ENCODE peak calls at places on chromosome 21, in seven cellular contexts. Z is transverse colon; J is K562; W is CD8-positive, alpha-beta memory T cell; F is SJSA1; Q is CD4-positive, CD25-positive, alpha-beta regulatory T cell; R is hepatocyte. P is an unnamed sample. For H3K4me1, the result is how much of the 10 kb centered on the place peaks cover.

GRCh38 chr21:21084179-21084578 is 86.0 kb downstream of the NCAM2 start:
- DNase-seq in R (no peak), W (no peak), F (no peak), Z (no peak), J (no peak), Q (no peak), P (peak)

GRCh38 chr21:45219517-45219916 is 68.2 kb downstream of the POFUT2 start:
- DNase-seq in W (no peak), Z (no peak), J (no peak), R (no peak), F (no peak), Q (no peak), P (no peak)

GRCh38 chr21:34517491-34518245 is 5.7 kb upstream of the KCNE1 start:
- DNase-seq in W (no peak), Z (no peak), Q (no peak), J (no peak), F (no peak), R (no peak), P (no peak)

GRCh38 chr21:16377857-16378256 is 648.1 kb downstream of the USP25 start:
- DNase-seq in Q (no peak), J (no peak), W (no peak), R (no peak), F (no peak), Z (no peak), P (no peak)

GRCh38 chr21:32768530-32768929 is 3.0 kb downstream of the PAXBP1 start:
- DNase-seq in F (no peak), W (no peak), R (no peak), Z (no peak), J (no peak), Q (no peak), P (no peak)

GRCh38 chr21:26810266-26810665 is 34.9 kb downstream of the ADAMTS1 start:
- DNase-seq in F (no peak), J (no peak), Q (no peak), W (no peak), R (no peak), Z (no peak), P (no peak)

GRCh38 chr21:9837946-9838801 is 683.2 kb upstream of the TPTE start:
- DNase-seq in R (peak), Q (no peak), J (peak), W (no peak), Z (no peak), F (no peak), P (no peak)

GRCh38 chr21:44740721-44741120 is 29.3 kb upstream of the TSPEAR start:
- DNase-seq in Z (no peak), Q (no peak), J (no peak), R (no peak), F (no peak), W (no peak), P (no peak)

GRCh38 chr21:36867506-36867905 is 99.0 kb downstream of the HLCS start:
- DNase-seq in Q (no peak), F (no peak), J (no peak), R (no peak), W (no peak), Z (no peak), P (no peak)

GRCh38 chr21:37367301-37367757 is 756 bp downstream of the DYRK1A start:
- DNase-seq in F (no peak), J (peak), R (peak), Z (peak), W (peak), Q (no peak), P (peak)

GRCh38 chr21:25733859-25734653 is 648 bp downstream of the ATP5PF start:
- DNase-seq in J (no peak), R (peak), Z (no peak), F (no peak), Q (peak), W (peak), P (peak)

GRCh38 chr21:45151484-45152115 is 77.2 kb downstream of the ADARB1 start:
- DNase-seq in Q (no peak), R (no peak), Z (no peak), F (peak), J (no peak), W (no peak), P (no peak)

GRCh38 chr21:33780631-33781030 is 135.0 kb downstream of the ATP5PO start:
- DNase-seq in F (no peak), W (no peak), Z (no peak), J (no peak), Q (no peak), R (no peak), P (peak)

GRCh38 chr21:24509131-24509530 is 1098.2 kb downstream of the MRPL39 start:
- DNase-seq in J (no peak), F (no peak), W (no peak), Z (no peak), R (no peak), Q (no peak), P (no peak)

GRCh38 chr21:32055305-32055704 is 182.5 kb downstream of the HUNK start:
- DNase-seq in R (no peak), Z (no peak), Q (no peak), F (no peak), J (no peak), W (no peak), P (no peak)

GRCh38 chr21:16427587-16428087 is 697.9 kb downstream of the USP25 start:
- DNase-seq in W (no peak), Q (no peak), R (no peak), F (no peak), J (no peak), Z (no peak), P (no peak)

GRCh38 chr21:23968722-23969647 is 1638.3 kb downstream of the MRPL39 start:
- DNase-seq in W (peak), R (peak), F (no peak), Z (peak), J (peak), Q (peak), P (peak)

GRCh38 chr21:45224189-45224938 is 63.3 kb downstream of the POFUT2 start:
- DNase-seq in J (no peak), Z (peak), Q (peak), F (peak), R (peak), W (peak), P (no peak)

GRCh38 chr21:44263221-44263671 is 1.5 kb upstream of the DNMT3L start:
- DNase-seq in Z (no peak), Q (no peak), W (no peak), F (peak), R (no peak), J (no peak), P (peak)

GRCh38 chr21:26845066-26845749 is at the start of gene ADAMTS1:
- DNase-seq in R (peak), F (peak), Z (peak), J (no peak), Q (no peak), W (no peak), P (peak)

GRCh38 chr21:24727803-24728425 is 879.4 kb downstream of the MRPL39 start:
- DNase-seq in Z (no peak), J (no peak), W (no peak), F (no peak), R (no peak), Q (no peak), P (no peak)

GRCh38 chr21:33299181-33299752 is 25.5 kb upstream of the IFNAR1 start:
- DNase-seq in W (no peak), J (no peak), Q (no peak), Z (peak), R (no peak), F (no peak), P (no peak)

GRCh38 chr21:22679207-22679606 is 1681.0 kb downstream of the NCAM2 start:
- DNase-seq in W (no peak), F (no peak), J (no peak), R (no peak), Q (no peak), Z (no peak), P (no peak)

GRCh38 chr21:25412090-25412489 is 195.2 kb downstream of the MRPL39 start:
- DNase-seq in W (no peak), Q (no peak), Z (no peak), F (no peak), R (no peak), J (no peak), P (no peak)

GRCh38 chr21:45253633-45254556 is 33.8 kb downstream of the POFUT2 start:
- DNase-seq in Z (no peak), F (no peak), J (no peak), W (no peak), R (no peak), Q (no peak), P (no peak)

GRCh38 chr21:21029159-21029558 is 30.9 kb downstream of the NCAM2 start:
- DNase-seq in Z (no peak), F (no peak), Q (no peak), R (no peak), J (no peak), W (no peak), P (peak)

GRCh38 chr21:14070049-14070893 is 140.5 kb downstream of the LIPI start:
- DNase-seq in F (peak), Q (no peak), J (no peak), R (no peak), W (no peak), Z (no peak), P (no peak)

GRCh38 chr21:36916718-36917117 is 49.8 kb downstream of the HLCS start:
- DNase-seq in J (no peak), F (no peak), Q (no peak), R (no peak), W (no peak), Z (no peak), P (no peak)

GRCh38 chr21:43902441-43902840 is 37.4 kb downstream of the AGPAT3 start:
- DNase-seq in R (no peak), Q (no peak), W (no peak), F (no peak), J (no peak), Z (no peak), P (no peak)

GRCh38 chr21:44448651-44449131 is 6.6 kb upstream of the LRRC3 start:
- DNase-seq in R (no peak), F (no peak), Z (no peak), J (no peak), Q (no peak), W (no peak), P (peak)

GRCh38 chr21:34243562-34243961 is 120.2 kb upstream of the KCNE2 start:
- DNase-seq in Q (no peak), R (no peak), W (no peak), F (no peak), J (no peak), Z (peak), P (peak)

GRCh38 chr21:43325036-43325435 is 101.9 kb downstream of the SIK1 start:
- DNase-seq in J (no peak), F (no peak), Q (no peak), Z (no peak), R (no peak), W (no peak), P (no peak)

GRCh38 chr21:36804867-36805611 is 106.1 kb downstream of the SIM2 start:
- DNase-seq in J (no peak), Z (no peak), Q (no peak), F (no peak), R (no peak), W (no peak), P (no peak)

DNA sequence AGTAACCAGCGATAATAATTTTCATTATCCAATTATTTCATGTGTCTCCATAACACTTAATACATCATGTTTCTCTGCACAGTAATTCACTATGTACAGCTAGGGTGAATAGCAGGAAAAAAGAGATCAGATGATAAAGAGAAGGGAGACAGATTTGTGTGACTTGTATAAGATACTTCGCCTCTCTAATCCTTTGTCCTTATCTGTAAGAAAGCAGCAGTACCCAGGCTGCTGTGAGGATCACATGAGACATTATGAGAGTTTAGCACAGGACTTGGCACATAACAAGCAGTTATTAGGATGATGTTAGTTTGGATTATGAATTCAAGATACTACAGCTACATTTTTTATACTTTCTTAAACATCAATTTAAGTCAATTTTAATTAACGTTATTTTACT is 6.3 kb downstream of the ERG start:
- DNase-seq in R (no peak), W (no peak), F (no peak), Z (no peak), Q (no peak), J (no peak), P (no peak)
- H3K27ac ChIP-seq in R (no peak), W (no peak), F (no peak), Z (no peak), Q (no peak), J (no peak), P (no peak)

GRCh38 chr21:29192999-29193563 is 62.6 kb downstream of the MAP3K7CL start:
- DNase-seq in Z (no peak), J (no peak), Q (no peak), F (no peak), R (no peak), W (no peak), P (no peak)
- H3K4me3 ChIP-seq in Z (no peak), J (no peak), Q (no peak), F (no peak), R (no peak), W (no peak), P (no peak)

DNA sequence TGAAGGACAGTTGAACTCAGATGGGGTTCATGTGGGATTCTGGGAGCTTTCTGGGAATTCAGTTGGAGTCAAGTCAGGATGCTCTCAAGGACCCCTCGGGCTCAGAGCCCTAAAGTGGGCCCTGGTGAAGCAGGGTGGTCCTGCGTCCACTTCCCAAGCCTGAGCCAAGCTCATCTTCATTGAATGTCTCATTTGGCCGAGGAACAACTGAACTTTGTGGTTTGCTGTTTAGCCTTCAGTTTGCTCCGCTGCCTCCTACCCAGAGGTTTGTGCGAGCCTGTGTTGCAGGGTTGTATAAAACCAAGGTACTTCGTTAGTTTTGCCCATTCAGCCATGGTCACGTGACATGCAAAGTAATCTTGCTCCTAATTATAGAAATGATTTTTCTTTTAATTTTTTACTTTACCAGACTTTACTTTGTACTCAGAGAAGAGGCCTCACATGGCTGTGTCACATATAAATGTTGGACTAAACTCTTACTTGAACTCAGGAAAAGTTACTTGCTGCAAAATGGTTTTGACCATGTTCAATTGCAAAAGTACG is 49.7 kb downstream of the B3GALT5 start:
- DNase-seq in F (peak), R (no peak), Z (no peak), J (no peak), W (no peak), Q (no peak), P (no peak)
- H3K4me1 ChIP-seq in F (under half), R (under half), Z (under half), J (under half), W (under half), Q (under half), P (under half)

DNA sequence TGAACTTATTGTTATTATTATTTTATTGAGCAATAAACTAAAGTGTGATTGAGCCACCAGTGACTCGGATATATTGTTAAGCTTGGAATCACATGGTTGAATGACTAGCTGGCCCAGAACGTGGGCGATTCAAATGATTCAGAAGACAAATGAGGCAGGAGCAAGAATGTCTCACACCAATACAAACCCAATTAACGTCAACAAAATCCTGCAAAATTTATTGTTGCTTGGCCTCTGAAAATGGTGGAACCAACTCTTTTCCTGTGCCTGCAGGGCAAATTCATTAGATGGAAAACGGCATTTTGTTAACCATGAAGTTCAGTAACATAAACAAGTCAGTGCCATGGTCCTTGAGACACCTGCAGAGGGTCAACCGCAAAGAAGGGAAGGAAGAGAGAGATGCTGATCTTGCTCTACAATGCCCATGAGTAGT is 482.0 kb downstream of the SETD4 start:
- DNase-seq in Q (no peak), Z (no peak), F (no peak), W (no peak), J (no peak), R (no peak), P (no peak)
- H3K27ac ChIP-seq in Q (no peak), Z (no peak), F (no peak), W (no peak), J (no peak), R (no peak), P (no peak)

GRCh38 chr21:17793675-17794123 is 25.5 kb downstream of the C21orf91 start:
- DNase-seq in R (no peak), Q (no peak), W (no peak), J (no peak), F (no peak), Z (no peak), P (no peak)
- H3K4me3 ChIP-seq in R (no peak), Q (peak), W (peak), J (no peak), F (no peak), Z (peak), P (no peak)

GRCh38 chr21:29148535-29148934 is 18.1 kb downstream of the MAP3K7CL start:
- DNase-seq in R (no peak), F (no peak), J (no peak), Z (no peak), Q (no peak), W (no peak), P (no peak)
- H3K4me1 ChIP-seq in R (under half), F (under half), J (under half), Z (under half), Q (under half), W (under half), P (under half)

GRCh38 chr21:46661627-46662366 is 26.3 kb downstream of the PRMT2 start:
- DNase-seq in W (no peak), F (no peak), Z (no peak), Q (no peak), R (no peak), J (no peak), P (no peak)
- H3K27ac ChIP-seq in W (no peak), F (no peak), Z (peak), Q (no peak), R (no peak), J (no peak), P (peak)

DNA sequence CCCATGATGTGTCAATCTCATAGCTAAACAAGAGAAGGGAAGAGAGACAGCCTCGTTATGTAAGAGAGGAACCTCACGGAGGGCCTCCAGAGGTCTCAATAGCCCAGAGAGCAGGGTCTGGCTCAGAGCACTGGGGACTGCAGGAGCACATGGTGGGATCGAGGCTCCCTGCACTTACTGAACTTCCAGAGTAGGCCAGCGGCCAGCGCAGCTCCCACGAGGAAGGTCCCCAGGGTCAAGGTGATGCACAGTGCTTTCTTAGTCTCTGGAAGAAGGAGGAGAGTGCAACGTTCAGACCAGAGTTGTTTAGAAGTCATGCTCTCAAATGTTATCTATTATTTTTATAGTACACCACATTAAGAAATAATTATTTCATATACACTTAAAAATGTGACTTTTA is 18.6 kb downstream of the TMPRSS2 start:
- DNase-seq in R (no peak), Z (no peak), Q (no peak), J (no peak), F (no peak), W (no peak), P (no peak)
- H3K4me3 ChIP-seq in R (no peak), Z (no peak), Q (no peak), J (no peak), F (no peak), W (no peak), P (no peak)